ENCODE peak calls at places on chromosomes 7 and 10, in nine cellular contexts. One of them, this sample, is unnamed.

GRCh38 chr7:148262721-148263229 is 327.8 kb upstream of the C7orf33 start:
- DNase-seq in hepatocyte: peak
- DNase-seq in M059J: peak
- DNase-seq in OCI-LY7: peak
- DNase-seq in NCI-H1092 treated with DMSO at 0.1 percent for 48 hours: peak
- DNase-seq in occipital lobe: peak
- DNase-seq in frontal cortex: peak
- DNase-seq in NCI-H345: peak
- DNase-seq in activated CD4-positive, alpha-beta T cell treated with anti-CD3 and anti-CD28 coated beads for 4 hours: peak
- DNase-seq in this sample: peak

GRCh38 chr7:4687956-4688355 is 5.9 kb downstream of the FOXK1 start:
- DNase-seq in hepatocyte: no peak
- DNase-seq in M059J: no peak
- DNase-seq in OCI-LY7: no peak
- DNase-seq in NCI-H1092 treated with DMSO at 0.1 percent for 48 hours: no peak
- DNase-seq in occipital lobe: no peak
- DNase-seq in frontal cortex: no peak
- DNase-seq in NCI-H345: no peak
- DNase-seq in activated CD4-positive, alpha-beta T cell treated with anti-CD3 and anti-CD28 coated beads for 4 hours: no peak
- DNase-seq in this sample: no peak

GRCh38 chr7:136480875-136481274 is 387.6 kb upstream of the CHRM2 start:
- DNase-seq in hepatocyte: no peak
- DNase-seq in M059J: no peak
- DNase-seq in OCI-LY7: no peak
- DNase-seq in NCI-H1092 treated with DMSO at 0.1 percent for 48 hours: no peak
- DNase-seq in occipital lobe: no peak
- DNase-seq in frontal cortex: no peak
- DNase-seq in NCI-H345: no peak
- DNase-seq in activated CD4-positive, alpha-beta T cell treated with anti-CD3 and anti-CD28 coated beads for 4 hours: no peak
- DNase-seq in this sample: no peak

GRCh38 chr7:50962962-50963374 is 180.3 kb upstream of the GRB10 start:
- DNase-seq in hepatocyte: peak
- DNase-seq in M059J: peak
- DNase-seq in OCI-LY7: no peak
- DNase-seq in NCI-H1092 treated with DMSO at 0.1 percent for 48 hours: peak
- DNase-seq in occipital lobe: no peak
- DNase-seq in frontal cortex: no peak
- DNase-seq in NCI-H345: peak
- DNase-seq in activated CD4-positive, alpha-beta T cell treated with anti-CD3 and anti-CD28 coated beads for 4 hours: no peak
- DNase-seq in this sample: peak

GRCh38 chr7:65746398-65746669 is 126.5 kb upstream of the VKORC1L1 start:
- DNase-seq in hepatocyte: no peak
- DNase-seq in M059J: no peak
- DNase-seq in OCI-LY7: no peak
- DNase-seq in NCI-H1092 treated with DMSO at 0.1 percent for 48 hours: no peak
- DNase-seq in occipital lobe: no peak
- DNase-seq in frontal cortex: no peak
- DNase-seq in NCI-H345: no peak
- DNase-seq in activated CD4-positive, alpha-beta T cell treated with anti-CD3 and anti-CD28 coated beads for 4 hours: no peak
- DNase-seq in this sample: no peak

GRCh38 chr7:24812313-24812945 is 55.2 kb upstream of the GSDME start:
- DNase-seq in hepatocyte: peak
- DNase-seq in M059J: peak
- DNase-seq in OCI-LY7: peak
- DNase-seq in NCI-H1092 treated with DMSO at 0.1 percent for 48 hours: peak
- DNase-seq in occipital lobe: no peak
- DNase-seq in frontal cortex: no peak
- DNase-seq in NCI-H345: peak
- DNase-seq in activated CD4-positive, alpha-beta T cell treated with anti-CD3 and anti-CD28 coated beads for 4 hours: peak
- DNase-seq in this sample: peak

GRCh38 chr10:46523119-46523880 is 33.2 kb downstream of the GPRIN2 start:
- DNase-seq in hepatocyte: no peak
- DNase-seq in M059J: peak
- DNase-seq in OCI-LY7: no peak
- DNase-seq in NCI-H1092 treated with DMSO at 0.1 percent for 48 hours: no peak
- DNase-seq in occipital lobe: no peak
- DNase-seq in frontal cortex: no peak
- DNase-seq in NCI-H345: no peak
- DNase-seq in activated CD4-positive, alpha-beta T cell treated with anti-CD3 and anti-CD28 coated beads for 4 hours: no peak
- DNase-seq in this sample: no peak

GRCh38 chr7:149866817-149867447 is 6.8 kb upstream of the ATP6V0E2 start:
- DNase-seq in hepatocyte: no peak
- DNase-seq in M059J: no peak
- DNase-seq in OCI-LY7: no peak
- DNase-seq in NCI-H1092 treated with DMSO at 0.1 percent for 48 hours: no peak
- DNase-seq in occipital lobe: no peak
- DNase-seq in frontal cortex: no peak
- DNase-seq in NCI-H345: no peak
- DNase-seq in activated CD4-positive, alpha-beta T cell treated with anti-CD3 and anti-CD28 coated beads for 4 hours: no peak
- DNase-seq in this sample: no peak

GRCh38 chr7:37366445-37366844 is 82.2 kb downstream of the ELMO1 start:
- DNase-seq in hepatocyte: no peak
- DNase-seq in M059J: no peak
- DNase-seq in OCI-LY7: no peak
- DNase-seq in NCI-H1092 treated with DMSO at 0.1 percent for 48 hours: no peak
- DNase-seq in occipital lobe: no peak
- DNase-seq in frontal cortex: no peak
- DNase-seq in NCI-H345: no peak
- DNase-seq in activated CD4-positive, alpha-beta T cell treated with anti-CD3 and anti-CD28 coated beads for 4 hours: no peak
- DNase-seq in this sample: no peak

GRCh38 chr7:66739953-66740301 is 606 bp upstream of the RABGEF1 start:
- DNase-seq in hepatocyte: no peak
- DNase-seq in M059J: no peak
- DNase-seq in OCI-LY7: peak
- DNase-seq in NCI-H1092 treated with DMSO at 0.1 percent for 48 hours: no peak
- DNase-seq in occipital lobe: no peak
- DNase-seq in frontal cortex: no peak
- DNase-seq in NCI-H345: no peak
- DNase-seq in activated CD4-positive, alpha-beta T cell treated with anti-CD3 and anti-CD28 coated beads for 4 hours: no peak
- DNase-seq in this sample: no peak

GRCh38 chr10:30098624-30099023 is 39.2 kb upstream of the JCAD start:
- DNase-seq in hepatocyte: no peak
- DNase-seq in M059J: peak
- DNase-seq in OCI-LY7: no peak
- DNase-seq in NCI-H1092 treated with DMSO at 0.1 percent for 48 hours: no peak
- DNase-seq in occipital lobe: no peak
- DNase-seq in frontal cortex: no peak
- DNase-seq in NCI-H345: no peak
- DNase-seq in activated CD4-positive, alpha-beta T cell treated with anti-CD3 and anti-CD28 coated beads for 4 hours: no peak
- DNase-seq in this sample: no peak

GRCh38 chr10:68594405-68594804 is 34.3 kb downstream of the TET1 start:
- DNase-seq in hepatocyte: peak
- DNase-seq in M059J: peak
- DNase-seq in OCI-LY7: no peak
- DNase-seq in NCI-H1092 treated with DMSO at 0.1 percent for 48 hours: no peak
- DNase-seq in occipital lobe: no peak
- DNase-seq in frontal cortex: no peak
- DNase-seq in NCI-H345: no peak
- DNase-seq in activated CD4-positive, alpha-beta T cell treated with anti-CD3 and anti-CD28 coated beads for 4 hours: no peak
- DNase-seq in this sample: no peak

GRCh38 chr10:21514808-21515580 is 10.5 kb downstream of the SKIDA1 start:
- DNase-seq in hepatocyte: no peak
- DNase-seq in M059J: peak
- DNase-seq in OCI-LY7: no peak
- DNase-seq in NCI-H1092 treated with DMSO at 0.1 percent for 48 hours: no peak
- DNase-seq in occipital lobe: no peak
- DNase-seq in frontal cortex: no peak
- DNase-seq in NCI-H345: no peak
- DNase-seq in activated CD4-positive, alpha-beta T cell treated with anti-CD3 and anti-CD28 coated beads for 4 hours: no peak
- DNase-seq in this sample: no peak

GRCh38 chr10:124158592-124158991 is 65.2 kb upstream of the CHST15 start:
- DNase-seq in hepatocyte: no peak
- DNase-seq in M059J: no peak
- DNase-seq in OCI-LY7: no peak
- DNase-seq in NCI-H1092 treated with DMSO at 0.1 percent for 48 hours: no peak
- DNase-seq in occipital lobe: no peak
- DNase-seq in frontal cortex: no peak
- DNase-seq in NCI-H345: no peak
- DNase-seq in activated CD4-positive, alpha-beta T cell treated with anti-CD3 and anti-CD28 coated beads for 4 hours: no peak
- DNase-seq in this sample: no peak

GRCh38 chr10:29316308-29317026 is 27.6 kb downstream of the LYZL1 start:
- DNase-seq in hepatocyte: no peak
- DNase-seq in M059J: no peak
- DNase-seq in OCI-LY7: no peak
- DNase-seq in NCI-H1092 treated with DMSO at 0.1 percent for 48 hours: no peak
- DNase-seq in occipital lobe: no peak
- DNase-seq in frontal cortex: no peak
- DNase-seq in NCI-H345: no peak
- DNase-seq in activated CD4-positive, alpha-beta T cell treated with anti-CD3 and anti-CD28 coated beads for 4 hours: no peak
- DNase-seq in this sample: no peak

GRCh38 chr7:44980393-44981034 is 1.7 kb upstream of the MYO1G start:
- DNase-seq in hepatocyte: no peak
- DNase-seq in M059J: peak
- DNase-seq in OCI-LY7: peak
- DNase-seq in NCI-H1092 treated with DMSO at 0.1 percent for 48 hours: no peak
- DNase-seq in occipital lobe: no peak
- DNase-seq in frontal cortex: no peak
- DNase-seq in NCI-H345: no peak
- DNase-seq in activated CD4-positive, alpha-beta T cell treated with anti-CD3 and anti-CD28 coated beads for 4 hours: peak
- DNase-seq in this sample: no peak

GRCh38 chr7:74612015-74612829 is 45.3 kb upstream of the GTF2I start:
- DNase-seq in hepatocyte: no peak
- DNase-seq in M059J: peak
- DNase-seq in OCI-LY7: no peak
- DNase-seq in NCI-H1092 treated with DMSO at 0.1 percent for 48 hours: peak
- DNase-seq in occipital lobe: no peak
- DNase-seq in frontal cortex: no peak
- DNase-seq in NCI-H345: peak
- DNase-seq in activated CD4-positive, alpha-beta T cell treated with anti-CD3 and anti-CD28 coated beads for 4 hours: no peak
- DNase-seq in this sample: no peak

GRCh38 chr10:92757720-92758119 is 68.0 kb downstream of the HHEX start:
- DNase-seq in hepatocyte: no peak
- DNase-seq in M059J: no peak
- DNase-seq in OCI-LY7: peak
- DNase-seq in NCI-H1092 treated with DMSO at 0.1 percent for 48 hours: no peak
- DNase-seq in occipital lobe: no peak
- DNase-seq in frontal cortex: no peak
- DNase-seq in NCI-H345: no peak
- DNase-seq in activated CD4-positive, alpha-beta T cell treated with anti-CD3 and anti-CD28 coated beads for 4 hours: no peak
- DNase-seq in this sample: no peak

GRCh38 chr7:77687747-77688144 is 8.5 kb upstream of the RSBN1L start:
- DNase-seq in hepatocyte: no peak
- DNase-seq in M059J: no peak
- DNase-seq in OCI-LY7: no peak
- DNase-seq in NCI-H1092 treated with DMSO at 0.1 percent for 48 hours: no peak
- DNase-seq in occipital lobe: no peak
- DNase-seq in frontal cortex: no peak
- DNase-seq in NCI-H345: no peak
- DNase-seq in activated CD4-positive, alpha-beta T cell treated with anti-CD3 and anti-CD28 coated beads for 4 hours: no peak
- DNase-seq in this sample: no peak

GRCh38 chr7:133602291-133602690 is 349.4 kb downstream of the EXOC4 start:
- DNase-seq in hepatocyte: no peak
- DNase-seq in M059J: peak
- DNase-seq in OCI-LY7: no peak
- DNase-seq in NCI-H1092 treated with DMSO at 0.1 percent for 48 hours: no peak
- DNase-seq in occipital lobe: no peak
- DNase-seq in frontal cortex: no peak
- DNase-seq in NCI-H345: no peak
- DNase-seq in activated CD4-positive, alpha-beta T cell treated with anti-CD3 and anti-CD28 coated beads for 4 hours: no peak
- DNase-seq in this sample: peak

GRCh38 chr10:58414270-58415041 is 29.2 kb downstream of the TFAM start:
- DNase-seq in hepatocyte: peak
- DNase-seq in M059J: peak
- DNase-seq in OCI-LY7: no peak
- DNase-seq in NCI-H1092 treated with DMSO at 0.1 percent for 48 hours: peak
- DNase-seq in occipital lobe: no peak
- DNase-seq in frontal cortex: no peak
- DNase-seq in NCI-H345: no peak
- DNase-seq in activated CD4-positive, alpha-beta T cell treated with anti-CD3 and anti-CD28 coated beads for 4 hours: no peak
- DNase-seq in this sample: no peak

GRCh38 chr10:1040133-1040532 is 8.8 kb downstream of the IDI1 start:
- DNase-seq in hepatocyte: no peak
- DNase-seq in M059J: no peak
- DNase-seq in OCI-LY7: no peak
- DNase-seq in NCI-H1092 treated with DMSO at 0.1 percent for 48 hours: no peak
- DNase-seq in occipital lobe: no peak
- DNase-seq in frontal cortex: no peak
- DNase-seq in NCI-H345: no peak
- DNase-seq in activated CD4-positive, alpha-beta T cell treated with anti-CD3 and anti-CD28 coated beads for 4 hours: no peak
- DNase-seq in this sample: no peak

GRCh38 chr10:88456730-88457129 is 126.4 kb downstream of the RNLS start:
- DNase-seq in hepatocyte: no peak
- DNase-seq in M059J: peak
- DNase-seq in OCI-LY7: no peak
- DNase-seq in NCI-H1092 treated with DMSO at 0.1 percent for 48 hours: no peak
- DNase-seq in occipital lobe: no peak
- DNase-seq in frontal cortex: no peak
- DNase-seq in NCI-H345: no peak
- DNase-seq in activated CD4-positive, alpha-beta T cell treated with anti-CD3 and anti-CD28 coated beads for 4 hours: no peak
- DNase-seq in this sample: no peak

GRCh38 chr10:74439213-74439612 is 288.2 kb downstream of the ADK start:
- DNase-seq in hepatocyte: no peak
- DNase-seq in M059J: no peak
- DNase-seq in OCI-LY7: no peak
- DNase-seq in NCI-H1092 treated with DMSO at 0.1 percent for 48 hours: no peak
- DNase-seq in occipital lobe: no peak
- DNase-seq in frontal cortex: no peak
- DNase-seq in NCI-H345: no peak
- DNase-seq in activated CD4-positive, alpha-beta T cell treated with anti-CD3 and anti-CD28 coated beads for 4 hours: no peak
- DNase-seq in this sample: no peak

GRCh38 chr7:77540402-77540822 is 3.3 kb downstream of the PTPN12 start:
- DNase-seq in hepatocyte: no peak
- DNase-seq in M059J: peak
- DNase-seq in OCI-LY7: no peak
- DNase-seq in NCI-H1092 treated with DMSO at 0.1 percent for 48 hours: no peak
- DNase-seq in occipital lobe: no peak
- DNase-seq in frontal cortex: no peak
- DNase-seq in NCI-H345: no peak
- DNase-seq in activated CD4-positive, alpha-beta T cell treated with anti-CD3 and anti-CD28 coated beads for 4 hours: no peak
- DNase-seq in this sample: no peak

GRCh38 chr10:102324061-102324460 is 71.4 kb upstream of the NFKB2 start:
- DNase-seq in hepatocyte: no peak
- DNase-seq in M059J: no peak
- DNase-seq in OCI-LY7: no peak
- DNase-seq in NCI-H1092 treated with DMSO at 0.1 percent for 48 hours: no peak
- DNase-seq in occipital lobe: no peak
- DNase-seq in frontal cortex: no peak
- DNase-seq in NCI-H345: no peak
- DNase-seq in activated CD4-positive, alpha-beta T cell treated with anti-CD3 and anti-CD28 coated beads for 4 hours: no peak
- DNase-seq in this sample: no peak

GRCh38 chr7:33550979-33551378 is 354.4 kb upstream of the BMPER start:
- DNase-seq in hepatocyte: no peak
- DNase-seq in M059J: no peak
- DNase-seq in OCI-LY7: no peak
- DNase-seq in NCI-H1092 treated with DMSO at 0.1 percent for 48 hours: no peak
- DNase-seq in occipital lobe: no peak
- DNase-seq in frontal cortex: no peak
- DNase-seq in NCI-H345: no peak
- DNase-seq in activated CD4-positive, alpha-beta T cell treated with anti-CD3 and anti-CD28 coated beads for 4 hours: no peak
- DNase-seq in this sample: no peak

GRCh38 chr7:51244890-51245289 is 71.7 kb downstream of the COBL start:
- DNase-seq in hepatocyte: no peak
- DNase-seq in M059J: no peak
- DNase-seq in OCI-LY7: no peak
- DNase-seq in NCI-H1092 treated with DMSO at 0.1 percent for 48 hours: no peak
- DNase-seq in occipital lobe: no peak
- DNase-seq in frontal cortex: no peak
- DNase-seq in NCI-H345: no peak
- DNase-seq in activated CD4-positive, alpha-beta T cell treated with anti-CD3 and anti-CD28 coated beads for 4 hours: no peak
- DNase-seq in this sample: no peak

GRCh38 chr10:74103560-74104248 is 46.9 kb downstream of the AP3M1 start:
- DNase-seq in hepatocyte: peak
- DNase-seq in M059J: peak
- DNase-seq in OCI-LY7: peak
- DNase-seq in NCI-H1092 treated with DMSO at 0.1 percent for 48 hours: peak
- DNase-seq in occipital lobe: no peak
- DNase-seq in frontal cortex: no peak
- DNase-seq in NCI-H345: no peak
- DNase-seq in activated CD4-positive, alpha-beta T cell treated with anti-CD3 and anti-CD28 coated beads for 4 hours: no peak
- DNase-seq in this sample: peak

GRCh38 chr10:61486738-61487396 is 33.7 kb upstream of the TMEM26 start:
- DNase-seq in hepatocyte: no peak
- DNase-seq in M059J: peak
- DNase-seq in OCI-LY7: no peak
- DNase-seq in NCI-H1092 treated with DMSO at 0.1 percent for 48 hours: no peak
- DNase-seq in occipital lobe: no peak
- DNase-seq in frontal cortex: no peak
- DNase-seq in NCI-H345: no peak
- DNase-seq in activated CD4-positive, alpha-beta T cell treated with anti-CD3 and anti-CD28 coated beads for 4 hours: no peak
- DNase-seq in this sample: no peak

GRCh38 chr10:110491346-110491745 is 6.4 kb upstream of the DUSP5 start:
- DNase-seq in hepatocyte: no peak
- DNase-seq in M059J: peak
- DNase-seq in OCI-LY7: no peak
- DNase-seq in NCI-H1092 treated with DMSO at 0.1 percent for 48 hours: no peak
- DNase-seq in occipital lobe: no peak
- DNase-seq in frontal cortex: no peak
- DNase-seq in NCI-H345: no peak
- DNase-seq in activated CD4-positive, alpha-beta T cell treated with anti-CD3 and anti-CD28 coated beads for 4 hours: no peak
- DNase-seq in this sample: no peak